ENCODE peak calls at places on chromosomes 12 and 14, in six cellular contexts. One of them, this sample, is unnamed.

GRCh38 chr12:20946732-20947131 is 136.2 kb downstream of the SLCO1B3 start:
- DNase-seq in A673: peak; percentile 52
- DNase-seq in fibroblast of lung: no peak
- DNase-seq in A549: peak; percentile 51
- DNase-seq in body of pancreas: peak; percentile 50
- DNase-seq in heart left ventricle: no peak
- DNase-seq in this sample: peak; percentile 29

GRCh38 chr12:20150835-20151234 is 217.5 kb upstream of the PDE3A start:
- DNase-seq in A549: no peak
- DNase-seq in body of pancreas: no peak
- DNase-seq in heart left ventricle: no peak
- DNase-seq in fibroblast of lung: no peak
- DNase-seq in A673: peak; percentile 56
- DNase-seq in this sample: no peak

GRCh38 chr14:33357225-33358010 is 418.7 kb downstream of the NPAS3 start:
- DNase-seq in A549: no peak
- DNase-seq in body of pancreas: peak; percentile 16
- DNase-seq in A673: no peak
- DNase-seq in heart left ventricle: no peak
- DNase-seq in fibroblast of lung: no peak
- DNase-seq in this sample: no peak

GRCh38 chr12:93373847-93374723 is 3.6 kb upstream of the NUDT4 start:
- DNase-seq in A673: no peak
- DNase-seq in fibroblast of lung: no peak
- DNase-seq in body of pancreas: no peak
- DNase-seq in A549: no peak
- DNase-seq in heart left ventricle: no peak
- DNase-seq in this sample: no peak

GRCh38 chr12:131591714-131592709 is 118.9 kb upstream of the SFSWAP start:
- DNase-seq in heart left ventricle: no peak
- DNase-seq in A673: no peak
- DNase-seq in A549: no peak
- DNase-seq in body of pancreas: no peak
- DNase-seq in fibroblast of lung: no peak
- DNase-seq in this sample: no peak

GRCh38 chr12:44930972-44931600 is 55.0 kb upstream of the NELL2 start:
- DNase-seq in A549: peak; percentile 53
- DNase-seq in A673: peak; percentile 96
- DNase-seq in body of pancreas: no peak
- DNase-seq in heart left ventricle: no peak
- DNase-seq in fibroblast of lung: peak; percentile 72
- DNase-seq in this sample: no peak

GRCh38 chr14:33451211-33451610 is 499.7 kb downstream of the EGLN3 start:
- DNase-seq in body of pancreas: no peak
- DNase-seq in heart left ventricle: no peak
- DNase-seq in fibroblast of lung: no peak
- DNase-seq in A549: no peak
- DNase-seq in A673: no peak
- DNase-seq in this sample: no peak

GRCh38 chr14:35333347-35333730 is 41.2 kb downstream of the PSMA6 start:
- DNase-seq in A549: no peak
- DNase-seq in body of pancreas: no peak
- DNase-seq in heart left ventricle: no peak
- DNase-seq in fibroblast of lung: no peak
- DNase-seq in A673: no peak
- DNase-seq in this sample: no peak

GRCh38 chr14:80784824-80785223 is 156.7 kb downstream of the CEP128 start:
- DNase-seq in heart left ventricle: no peak
- DNase-seq in A549: peak; percentile 26
- DNase-seq in body of pancreas: no peak
- DNase-seq in A673: no peak
- DNase-seq in fibroblast of lung: peak; percentile 55
- DNase-seq in this sample: no peak

GRCh38 chr12:76268267-76268666 is 79.9 kb downstream of the BBS10 start:
- DNase-seq in fibroblast of lung: no peak
- DNase-seq in body of pancreas: no peak
- DNase-seq in A549: no peak
- DNase-seq in heart left ventricle: no peak
- DNase-seq in A673: no peak
- DNase-seq in this sample: no peak
- TF ChIP-seq CTCF in fibroblast of lung: no peak
- TF ChIP-seq CTCF in body of pancreas: no peak
- TF ChIP-seq CTCF in A549: no peak
- TF ChIP-seq CTCF in heart left ventricle: no peak
- TF ChIP-seq CTCF in A673: no peak
- TF ChIP-seq CTCF in this sample: no peak

GRCh38 chr12:2825133-2825532 is 9.7 kb downstream of the NRIP2 start:
- DNase-seq in A673: no peak
- DNase-seq in A549: no peak
- DNase-seq in body of pancreas: no peak
- DNase-seq in fibroblast of lung: no peak
- DNase-seq in heart left ventricle: no peak
- DNase-seq in this sample: no peak
- H3K27ac ChIP-seq in A673: no peak overlapping the region
- H3K27ac ChIP-seq in A549: no peak overlapping the region
- H3K27ac ChIP-seq in body of pancreas: no peak overlapping the region
- H3K27ac ChIP-seq in fibroblast of lung: no peak overlapping the region
- H3K27ac ChIP-seq in heart left ventricle: no peak overlapping the region
- H3K27ac ChIP-seq in this sample: no peak overlapping the region

GRCh38 chr12:109477185-109477962 is at the start of the genes KCTD10 and UBE3B:
- DNase-seq in A549: peak; percentile 94
- DNase-seq in body of pancreas: peak; percentile 87
- DNase-seq in fibroblast of lung: peak; percentile 94
- DNase-seq in A673: peak; percentile 93
- DNase-seq in heart left ventricle: peak; percentile 92
- DNase-seq in this sample: peak; percentile 90
- TF ChIP-seq CTCF in A549: no peak
- TF ChIP-seq CTCF in body of pancreas: no peak
- TF ChIP-seq CTCF in fibroblast of lung: no peak
- TF ChIP-seq CTCF in A673: no peak
- TF ChIP-seq CTCF in heart left ventricle: no peak
- TF ChIP-seq CTCF in this sample: no peak

DNA sequence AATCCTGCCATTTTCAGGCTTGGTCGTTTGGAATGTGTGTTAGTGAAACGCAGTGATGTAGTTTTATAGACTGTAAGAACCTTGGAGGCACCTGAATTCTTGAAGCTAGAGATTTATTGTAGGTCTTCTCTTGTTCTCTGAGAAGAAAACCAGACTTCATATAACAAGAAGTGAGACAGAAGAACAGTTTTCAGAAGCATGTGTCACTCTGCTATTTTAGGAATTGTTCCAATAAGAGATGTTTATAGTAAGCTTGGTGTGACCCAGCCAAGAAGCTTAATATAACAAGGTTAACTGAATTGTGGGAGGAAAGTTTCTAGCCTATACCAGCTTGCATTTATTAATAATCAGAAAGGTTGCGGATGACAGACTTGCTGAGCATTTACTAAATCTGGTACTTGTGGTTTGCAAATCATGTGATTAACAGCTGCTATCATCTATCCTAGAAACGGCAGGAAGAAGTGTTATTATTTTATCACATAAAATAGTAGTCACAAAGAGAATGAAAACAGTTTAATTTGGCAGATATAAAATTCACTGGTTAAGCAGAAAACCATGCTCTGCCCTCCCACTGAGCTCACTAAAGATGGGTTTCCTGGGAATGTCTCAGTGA is 49.2 kb upstream of the BCAT1 start:
- DNase-seq in heart left ventricle: no peak
- DNase-seq in A673: peak; percentile 85
- DNase-seq in A549: no peak
- DNase-seq in body of pancreas: no peak
- DNase-seq in fibroblast of lung: peak; percentile 95
- DNase-seq in this sample: no peak
- H3K27ac ChIP-seq in heart left ventricle: no peak overlapping the region
- H3K27ac ChIP-seq in A673: no peak overlapping the region
- H3K27ac ChIP-seq in A549: no peak overlapping the region
- H3K27ac ChIP-seq in body of pancreas: no peak overlapping the region
- H3K27ac ChIP-seq in fibroblast of lung: no peak overlapping the region
- H3K27ac ChIP-seq in this sample: no peak overlapping the region